ENCODE peak calls at places on chromosomes 13 and 19, in ten cellular contexts. M is choroid plexus epithelial cell; W is caudate nucleus; A is stimulated activated CD4-positive, alpha-beta T cell treated with anti-CD3 and anti-CD28 coated beads, Interleukin-4, amount 100 ng/mL, for 1 hour; G is transverse colon; R is NCI-H1105 treated with DMSO at 0.1 percent for 48 hours; V is GDM1; N is heart right ventricle; X is midbrain; K is left ventricle myocardium inferior. H is an unnamed sample.

GRCh38 chr19:6588508-6589345 is 2.2 kb downstream of the CD70 start:
- DNase-seq in G (no peak), K (no peak), N (no peak), M (no peak), R (no peak), X (no peak), A (peak; percentile 29), W (no peak), V (no peak), H (no peak)

GRCh38 chr13:90008707-90009149 is 1338.8 kb upstream of the MIR17HG start:
- DNase-seq in X (no peak), A (no peak), R (no peak), V (no peak), N (no peak), G (no peak), W (no peak), M (no peak), K (no peak), H (no peak)

GRCh38 chr19:18291019-18291524 is 9.7 kb upstream of the JUND start:
- DNase-seq in A (no peak), G (no peak), M (no peak), N (no peak), V (no peak), R (no peak), K (peak; percentile 23), X (no peak), W (no peak), H (no peak)

GRCh38 chr19:32570081-32570785 is 10.8 kb upstream of the PDCD5 start:
- DNase-seq in G (peak; percentile 56), R (peak; percentile 46), M (peak; percentile 83), V (peak; percentile 33), W (peak; percentile 8), N (peak; percentile 34), X (peak; percentile 72), K (no peak), A (peak; percentile 30), H (peak; percentile 69)

GRCh38 chr19:40147338-40147692 is 43.9 kb upstream of the MAP3K10 start:
- DNase-seq in V (no peak), G (no peak), W (no peak), R (no peak), M (peak; percentile 4), K (no peak), X (no peak), N (no peak), A (no peak), H (no peak)

GRCh38 chr19:3809881-3810707 is 23.9 kb upstream of the MATK start:
- DNase-seq in R (no peak), G (no peak), N (no peak), W (no peak), M (no peak), V (no peak), K (no peak), X (no peak), A (no peak), H (no peak)

GRCh38 chr19:3115411-3115810 is 20.4 kb upstream of the GNA15 start:
- DNase-seq in R (no peak), K (no peak), X (no peak), W (no peak), N (no peak), G (no peak), M (no peak), V (no peak), A (no peak), H (no peak)

GRCh38 chr13:101624981-101625380 is 172.5 kb downstream of the ITGBL1 start:
- DNase-seq in R (no peak), G (no peak), A (no peak), W (no peak), M (no peak), V (no peak), N (no peak), X (no peak), K (no peak), H (no peak)

H was measured in sigmoid colon.